ENCODE peak calls at places on chromosomes 5 and 9, in five cellular contexts. T, Q, Y, K and E are unnamed samples.

GRCh38 chr5:171419663-171420428 is 399 bp downstream of the FGF18 start:
- DNase-seq in Y (no peak), T (peak; percentile 69), K (no peak), Q (no peak), E (peak; percentile 32)

GRCh38 chr5:179406031-179406681 is 60.9 kb upstream of the ADAMTS2 start:
- DNase-seq in Y (no peak), T (no peak), K (no peak), Q (no peak), E (no peak)

GRCh38 chr5:159913481-159913880 is 2.8 kb upstream of the ADRA1B start:
- DNase-seq in Q (no peak), Y (no peak), T (no peak), K (no peak), E (no peak)

GRCh38 chr5:97046270-97046982 is 96.0 kb downstream of the LIX1 start:
- DNase-seq in T (no peak), Y (no peak), Q (no peak), K (no peak), E (no peak)

GRCh38 chr5:61966558-61966957 is 339.4 kb upstream of the KIF2A start:
- DNase-seq in Q (no peak), Y (no peak), T (no peak), K (no peak), E (no peak)

GRCh38 chr9:70995511-70995910 is 125.9 kb downstream of the TRPM3 start:
- DNase-seq in K (no peak), Y (no peak), T (no peak), Q (no peak), E (no peak)

GRCh38 chr5:177384134-177384533 is at the start of gene SLC34A1:
- DNase-seq in Y (no peak), Q (no peak), T (no peak), K (no peak), E (no peak)

GRCh38 chr9:2725929-2726328 is 8.6 kb downstream of the KCNV2 start:
- DNase-seq in Y (no peak), K (no peak), T (no peak), Q (no peak), E (no peak)

GRCh38 chr9:87290241-87290700 is 207.4 kb upstream of the DAPK1 start:
- DNase-seq in Q (no peak), T (no peak), Y (no peak), K (no peak), E (no peak)

GRCh38 chr5:124764992-124765611 is 18.7 kb upstream of the ZNF608 start:
- DNase-seq in Q (no peak), K (no peak), T (no peak), Y (no peak), E (no peak)

GRCh38 chr9:128689293-128689770 is 310 bp downstream of the SET start:
- DNase-seq in K (no peak), Q (no peak), T (no peak), Y (no peak), E (peak; percentile 57)

GRCh38 chr5:89313804-89314588 is 431.0 kb upstream of the MEF2C start:
- DNase-seq in T (no peak), Y (peak; percentile 75), Q (peak; percentile 41), K (no peak), E (no peak)

GRCh38 chr5:93428868-93429267 is 152.2 kb downstream of the NR2F1-AS1 start:
- DNase-seq in K (no peak), Y (no peak), Q (no peak), T (no peak), E (no peak)

GRCh38 chr5:5678909-5679308 is 256.4 kb downstream of the ICE1 start:
- DNase-seq in T (no peak), K (no peak), Y (no peak), Q (no peak), E (no peak)

GRCh38 chr9:131963087-131963715 is 116.5 kb downstream of the MED27 start:
- DNase-seq in Q (no peak), K (no peak), T (no peak), Y (no peak), E (no peak)

GRCh38 chr5:56950626-56951130 is 1.2 kb downstream of the MIER3 start:
- DNase-seq in Y (peak; percentile 80), K (no peak), Q (peak; percentile 13), T (peak; percentile 89), E (peak; percentile 66)

GRCh38 chr5:88877826-88878225 is 5.2 kb downstream of the MEF2C start:
- DNase-seq in K (no peak), Q (no peak), T (no peak), Y (no peak), E (no peak)

GRCh38 chr9:121604242-121604641 is 47.2 kb upstream of the DAB2IP start:
- DNase-seq in K (no peak), Y (peak; percentile 3), T (no peak), Q (no peak), E (peak; percentile 42)

GRCh38 chr9:85230081-85230480 is 511.7 kb downstream of the AGTPBP1 start:
- DNase-seq in Y (no peak), K (no peak), T (no peak), Q (no peak), E (no peak)

GRCh38 chr9:87336914-87337333 is 160.7 kb upstream of the DAPK1 start:
- DNase-seq in T (no peak), Y (peak; percentile 76), Q (peak; percentile 54), K (peak; percentile 10), E (peak; percentile 60)

GRCh38 chr9:34321451-34321850 is 7.6 kb downstream of the KIF24 start:
- DNase-seq in T (no peak), Y (no peak), Q (no peak), K (no peak), E (no peak)

GRCh38 chr5:6827815-6828214 is 114.6 kb downstream of the TENT4A start:
- DNase-seq in K (no peak), Y (no peak), Q (no peak), T (no peak), E (no peak)

GRCh38 chr9:131046093-131046380 is 37.1 kb downstream of the LAMC3 start:
- DNase-seq in T (no peak), Y (no peak), Q (no peak), K (no peak), E (no peak)

GRCh38 chr9:15115702-15116639 is 191.0 kb downstream of the TTC39B start:
- DNase-seq in K (no peak), T (no peak), Q (no peak), Y (no peak), E (no peak)

GRCh38 chr9:110555971-110556370 is 23.6 kb downstream of the SVEP1 start:
- DNase-seq in K (no peak), Q (no peak), T (no peak), Y (no peak), E (peak; percentile 28)

GRCh38 chr5:61409568-61409967 is 77.5 kb downstream of the ZSWIM6 start:
- DNase-seq in Y (peak; percentile 18), K (no peak), Q (peak; percentile 79), T (no peak), E (no peak)

GRCh38 chr9:132614324-132614723 is 31.9 kb downstream of the BARHL1 start:
- DNase-seq in Q (no peak), K (no peak), T (no peak), Y (no peak), E (no peak)

GRCh38 chr9:95346021-95346420 is 28.5 kb upstream of the FANCC start:
- DNase-seq in Y (no peak), Q (no peak), K (no peak), T (no peak), E (no peak)

GRCh38 chr5:36135994-36136393 is 15.7 kb downstream of the LMBRD2 start:
- DNase-seq in Q (no peak), T (no peak), K (no peak), Y (no peak), E (no peak)

GRCh38 chr9:70639853-70640814 is 225.7 kb upstream of the KLF9 start:
- DNase-seq in T (no peak), Q (peak; percentile 22), K (peak; percentile 18), Y (peak; percentile 42), E (no peak)

DNA sequence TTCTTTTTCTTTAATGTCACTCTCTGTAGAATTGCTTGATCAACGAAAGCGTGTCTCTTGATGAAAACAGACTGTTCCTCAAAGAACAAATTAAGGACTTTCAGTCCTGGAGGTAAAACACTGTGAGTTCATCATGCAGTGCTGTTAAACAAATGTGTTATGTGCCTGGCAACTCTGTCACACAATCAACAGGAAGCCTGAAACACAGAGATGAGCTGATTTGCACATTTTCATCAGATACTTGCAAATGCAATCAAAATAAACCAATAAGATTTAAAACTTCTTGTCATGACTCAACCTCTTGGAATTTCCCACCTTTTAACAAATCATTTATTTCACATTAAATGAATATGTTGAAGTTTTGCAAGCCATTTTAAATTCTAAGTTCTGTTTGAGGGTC is 64.4 kb downstream of the ANXA1 start:
- DNase-seq in K (no peak), Q (no peak), T (no peak), Y (no peak), E (no peak)
- TF ChIP-seq POLR2AphosphoS5 in K (no peak), Q (no peak), T (no peak), Y (no peak), E (no peak)

DNA sequence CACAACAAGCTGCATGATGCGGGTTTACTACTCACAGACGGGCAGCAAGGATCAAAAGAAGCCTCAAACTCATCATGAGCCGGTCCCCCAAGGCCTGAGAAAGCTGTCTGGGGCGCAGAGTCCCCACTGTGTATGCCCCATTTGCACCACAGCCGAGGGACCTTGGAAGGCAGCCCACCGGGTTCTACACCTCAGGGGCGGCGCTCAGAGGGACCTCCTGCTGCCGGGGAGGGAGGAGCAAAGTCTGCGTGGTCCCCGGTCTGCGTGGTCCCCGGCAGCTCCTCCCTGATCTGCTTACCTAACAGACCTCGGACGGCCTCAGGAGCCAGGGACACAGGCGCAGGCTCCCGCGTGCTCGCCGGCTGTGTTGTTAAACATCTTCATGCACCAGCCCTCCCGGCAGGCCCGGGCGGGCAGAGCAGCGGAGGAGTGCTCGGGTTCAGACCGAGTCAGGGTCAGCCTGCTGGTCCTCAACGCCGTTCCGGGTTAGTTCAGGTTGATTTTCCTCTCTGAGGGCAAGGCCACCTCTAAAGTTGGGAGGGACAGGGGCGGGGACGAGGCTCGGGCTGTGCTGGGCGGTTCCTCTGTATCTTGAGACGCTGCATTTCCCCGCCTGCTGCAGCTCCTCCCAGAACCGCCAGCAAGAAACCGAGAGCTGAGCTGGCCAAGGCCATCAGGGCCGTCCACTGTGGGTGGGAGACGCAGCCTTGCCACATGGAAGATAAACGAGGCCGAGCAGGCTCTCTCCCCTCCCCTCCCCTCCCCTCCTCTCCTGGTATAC is 74.6 kb downstream of the MRPL36 start:
- DNase-seq in Y (peak; percentile 62), T (no peak), Q (no peak), K (no peak), E (peak; percentile 13)
- H3K27me3 ChIP-seq in Y (peaks cover 69% of the 10 kb centered on the region), T (peaks cover 20% of the 10 kb centered on the region), Q (peaks cover 17% of the 10 kb centered on the region), K (no peaks in the 10 kb centered on the region), E (peaks cover 60% of the 10 kb centered on the region)

DNA sequence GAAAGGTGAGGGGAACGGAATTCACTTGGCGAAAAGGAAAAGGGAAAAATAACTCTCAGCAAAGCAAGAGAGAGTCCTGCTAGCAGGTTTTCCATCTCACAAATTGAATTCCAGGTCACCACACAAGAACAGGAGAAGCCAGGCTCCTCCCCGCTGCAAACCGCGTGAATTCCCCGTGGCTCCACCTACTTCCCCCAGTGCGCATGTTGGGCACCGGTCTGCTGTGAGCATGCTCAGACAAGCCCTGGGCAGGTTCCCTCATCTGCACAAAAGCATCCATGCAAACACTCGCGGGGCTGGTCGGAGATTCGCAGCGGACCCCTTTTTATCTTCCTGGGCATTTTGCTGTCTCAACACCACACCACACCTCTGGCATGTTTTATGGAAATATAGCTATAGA is 58.5 kb upstream of the S1PR3 start:
- DNase-seq in K (no peak), T (no peak), Q (no peak), Y (peak; percentile 69), E (no peak)
- TF ChIP-seq POLR2AphosphoS5 in K (no peak), T (no peak), Q (no peak), Y (no peak), E (no peak)

DNA sequence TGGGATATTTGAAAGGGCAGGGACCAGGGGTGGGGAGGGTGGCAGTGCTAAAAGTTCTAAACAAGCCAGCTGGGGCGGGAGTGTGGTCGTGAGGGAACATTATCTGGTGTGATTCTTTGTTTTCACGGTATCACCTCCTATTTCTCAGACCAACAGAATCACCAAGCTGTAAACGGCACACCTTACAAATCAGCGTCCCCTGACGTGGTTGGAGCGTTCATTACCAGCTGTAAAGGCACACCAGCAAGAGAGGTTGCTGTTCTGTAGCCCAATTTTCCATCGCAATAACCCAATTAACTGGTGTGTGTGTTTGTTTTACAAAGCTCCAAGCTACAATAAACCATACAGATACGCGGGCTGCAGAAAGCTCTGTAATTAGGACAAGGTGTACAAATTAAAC is 303.5 kb upstream of the CLINT1 start:
- DNase-seq in Q (no peak), Y (no peak), K (no peak), T (no peak), E (no peak)
- H3K27me3 ChIP-seq in Q (peaks cover 49% of the 10 kb centered on the region), Y (peaks cover 5% of the 10 kb centered on the region), K (no peaks in the 10 kb centered on the region), T (no peaks in the 10 kb centered on the region), E (no peaks in the 10 kb centered on the region)